ENCODE peak calls at places on chromosomes 4 and X, in four cellular contexts. O is neural progenitor cell, X is A673, N is testis. P is an unnamed sample.

GRCh38 chr4:76341063-76341462 is 34.5 kb downstream of the STBD1 start:
- DNase-seq in O (no peak), X (peak), N (no peak), P (no peak)

GRCh38 chr4:1984406-1985191 is 24.2 kb downstream of the NELFA start:
- DNase-seq in O (no peak), X (peak), N (no peak), P (no peak)

GRCh38 chr4:82645868-82646267 is 84.1 kb upstream of the TMEM150C start:
- DNase-seq in O (no peak), X (no peak), N (no peak), P (no peak)

GRCh38 chrX:31329298-31329697 is 257.5 kb upstream of the FTHL17 start:
- DNase-seq in O (no peak), X (no peak), N (no peak), P (no peak)

GRCh38 chrX:38900719-38901118 is 99.5 kb downstream of the MID1IP1 start:
- DNase-seq in O (no peak), X (no peak), N (peak), P (no peak)

GRCh38 chr4:24850669-24851068 is 55.3 kb downstream of the SOD3 start:
- DNase-seq in O (no peak), X (no peak), N (no peak), P (peak)

GRCh38 chrX:97238632-97239031 is 354.9 kb downstream of the RPA4 start:
- DNase-seq in O (no peak), X (peak), N (no peak), P (no peak)

GRCh38 chr4:44722001-44722400 is 4.4 kb downstream of the GNPDA2 start:
- DNase-seq in O (no peak), X (no peak), N (no peak), P (no peak)

GRCh38 chrX:113594504-113594903 is 753.9 kb upstream of the AMOT start:
- DNase-seq in O (no peak), X (no peak), N (no peak), P (no peak)

GRCh38 chr4:105594094-105595010 is 41.9 kb downstream of the ARHGEF38 start:
- DNase-seq in O (no peak), X (no peak), N (no peak), P (no peak)

GRCh38 chrX:36908801-36909403 is 99.3 kb upstream of the FAM47C start:
- DNase-seq in O (peak), X (peak), N (no peak), P (no peak)

GRCh38 chrX:6203462-6204215 is 25.0 kb downstream of the NLGN4X start:
- DNase-seq in O (no peak), X (no peak), N (no peak), P (no peak)

GRCh38 chr4:73277201-73277600 is 18.6 kb upstream of the ANKRD17 start:
- DNase-seq in O (no peak), X (no peak), N (no peak), P (no peak)

GRCh38 chr4:18214656-18215055 is 193.1 kb upstream of the LCORL start:
- DNase-seq in O (no peak), X (no peak), N (no peak), P (no peak)

GRCh38 chrX:34656467-34656841 is 631 bp downstream of the TMEM47 start:
- DNase-seq in O (no peak), X (peak), N (no peak), P (no peak)

GRCh38 chr4:44447563-44448504 is 775 bp downstream of the KCTD8 start:
- DNase-seq in O (peak), X (no peak), N (peak), P (no peak)

DNA sequence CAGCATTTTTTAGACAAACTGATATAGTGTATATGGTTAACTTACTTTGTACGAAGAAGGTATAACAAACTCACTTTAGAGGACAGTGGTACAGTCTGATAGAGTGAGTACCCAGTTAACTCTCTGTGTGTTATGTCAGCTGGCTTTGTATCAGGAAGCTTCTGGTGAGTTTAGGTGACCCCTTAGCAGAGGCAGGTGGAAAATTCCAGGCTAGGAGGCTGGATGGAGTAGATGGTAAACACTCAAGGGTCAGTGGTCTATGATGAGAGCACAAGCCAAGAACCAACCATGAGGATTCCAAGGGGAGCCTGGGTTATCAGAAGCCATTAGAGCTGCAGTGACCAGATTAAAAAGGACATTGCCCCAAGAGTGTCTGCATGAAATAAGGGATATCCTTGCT is 227.3 kb upstream of the CENPE start:
- DNase-seq in O (no peak), X (no peak), N (no peak), P (no peak)
- H3K4me3 ChIP-seq in O (no peak), X (no peak), N (no peak), P (no peak)

GRCh38 chr4:10098770-10099139 is 17.8 kb downstream of the WDR1 start:
- DNase-seq in O (no peak), X (no peak), N (no peak), P (no peak)
- H3K27ac ChIP-seq in O (no peak), X (no peak), N (no peak), P (no peak)

DNA sequence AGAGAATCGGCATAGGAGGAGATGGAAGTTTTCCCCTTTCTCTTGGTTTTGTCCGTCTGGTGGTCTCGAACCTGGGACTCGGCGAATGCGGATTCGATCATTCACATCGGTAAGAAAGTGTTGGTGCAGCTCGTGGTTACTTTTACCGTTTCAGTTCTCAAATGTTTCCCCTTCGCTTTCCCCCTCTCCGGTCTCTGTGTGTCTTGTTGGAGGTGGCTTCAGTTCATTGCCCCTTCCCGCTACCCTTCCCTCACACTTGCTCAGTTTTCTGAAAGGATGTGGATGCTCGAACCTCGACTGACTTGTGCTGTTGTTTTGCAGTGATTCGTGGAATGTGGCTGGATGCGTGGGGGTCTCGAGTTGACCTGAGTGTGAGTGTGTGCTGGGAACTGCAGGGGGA is 870 bp downstream of the GRID2 start:
- DNase-seq in O (peak), X (no peak), N (peak), P (no peak)
- H3K4me3 ChIP-seq in O (peak), X (peak), N (peak), P (no peak)

DNA sequence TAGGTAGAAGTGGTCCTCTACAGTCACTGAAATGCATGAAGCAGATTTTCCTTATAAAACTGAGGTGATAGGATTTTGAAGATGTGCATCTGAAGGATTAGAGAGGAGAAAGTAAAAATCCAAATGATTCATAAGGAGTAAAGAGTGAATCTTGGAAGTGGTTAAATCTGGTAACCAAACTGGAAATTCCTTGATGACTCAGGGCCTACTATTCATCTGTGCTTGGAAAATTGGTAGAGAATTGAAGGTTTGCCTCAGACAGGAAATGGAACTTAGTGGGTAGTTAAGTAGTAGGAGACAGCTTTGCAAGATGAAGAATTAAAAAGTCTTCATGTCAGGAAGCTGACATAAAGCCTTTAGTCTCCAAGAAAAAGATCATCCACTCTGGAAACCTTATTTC is 368.9 kb upstream of the CTSO start:
- DNase-seq in O (no peak), X (peak), N (no peak), P (peak)
- H3K27ac ChIP-seq in O (no peak), X (no peak), N (no peak), P (no peak)

GRCh38 chr4:110621839-110622751 is 782 bp downstream of the PITX2 start:
- DNase-seq in O (peak), X (no peak), N (no peak), P (no peak)

GRCh38 chr4:110621328-110621812 is 1.5 kb downstream of the PITX2 start:
- DNase-seq in O (no peak), X (no peak), N (no peak), P (no peak)

GRCh38 chr4:110619401-110620247 is 3.3 kb downstream of the PITX2 start:
- DNase-seq in O (peak), X (no peak), N (no peak), P (no peak)

GRCh38 chr4:110619001-110619350 is 3.9 kb downstream of the PITX2 start:
- DNase-seq in O (no peak), X (no peak), N (no peak), P (no peak)

GRCh38 chr4:110620352-110621327 is 2.2 kb downstream of the PITX2 start:
- DNase-seq in O (peak), X (no peak), N (no peak), P (no peak)
- H3K4me3 ChIP-seq in O (peak), X (no peak), N (peak), P (no peak)

GRCh38 chrX:25023908-25024307 is 8.1 kb upstream of the ARX start:
- DNase-seq in O (no peak), X (no peak), N (no peak), P (no peak)

GRCh38 chrX:25029288-25029687 is 13.5 kb upstream of the ARX start:
- DNase-seq in O (no peak), X (no peak), N (no peak), P (no peak)

GRCh38 chrX:25028726-25029125 is 13.0 kb upstream of the ARX start:
- DNase-seq in O (no peak), X (peak), N (no peak), P (no peak)

GRCh38 chrX:25022499-25023325 is 6.9 kb upstream of the ARX start:
- DNase-seq in O (peak), X (no peak), N (no peak), P (no peak)

DNA sequence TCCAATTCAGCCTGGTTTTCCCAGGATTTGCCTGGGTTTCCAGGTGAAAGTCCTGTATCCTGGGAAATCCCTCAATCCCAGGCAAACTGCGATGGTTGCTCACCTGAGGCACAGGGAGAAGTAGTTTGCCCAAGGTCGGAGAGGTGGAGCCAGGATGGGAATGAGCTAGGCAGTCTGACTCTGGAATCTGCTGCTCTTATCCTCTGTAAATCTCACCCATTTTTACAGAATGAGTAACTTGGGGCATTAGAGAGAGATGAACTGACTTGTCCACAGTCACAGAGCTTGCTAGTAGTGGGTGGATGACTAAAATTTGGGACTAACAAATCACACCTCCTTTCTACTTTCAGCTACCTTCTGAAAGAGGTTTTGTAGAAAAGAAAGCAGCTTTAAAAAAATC is 9.8 kb upstream of the ARX start:
- DNase-seq in O (no peak), X (no peak), N (no peak), P (no peak)
- H3K27ac ChIP-seq in O (no peak), X (no peak), N (no peak), P (no peak)

DNA sequence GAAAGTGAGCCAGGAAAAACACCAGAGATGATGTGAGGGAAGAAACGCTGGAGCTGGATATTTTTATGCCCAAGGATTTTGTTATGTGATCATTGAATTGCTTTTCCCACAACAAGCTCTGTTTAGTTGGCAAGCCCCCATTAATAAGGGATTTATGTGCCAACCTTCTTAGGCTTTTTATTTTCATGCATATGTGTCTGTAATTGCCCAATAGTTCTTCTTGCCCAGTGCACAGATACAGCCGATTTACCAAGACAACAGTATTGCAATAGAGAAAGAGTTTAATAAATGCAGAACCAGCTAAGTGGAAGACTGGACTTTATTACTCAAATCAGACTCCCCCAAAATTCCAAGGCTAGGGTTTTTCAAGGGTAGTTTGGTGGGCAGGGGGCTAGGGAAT is 57.7 kb downstream of the TRIM2 start:
- DNase-seq in O (no peak), X (no peak), N (no peak), P (no peak)
- H3K4me3 ChIP-seq in O (no peak), X (no peak), N (no peak), P (no peak)

DNA sequence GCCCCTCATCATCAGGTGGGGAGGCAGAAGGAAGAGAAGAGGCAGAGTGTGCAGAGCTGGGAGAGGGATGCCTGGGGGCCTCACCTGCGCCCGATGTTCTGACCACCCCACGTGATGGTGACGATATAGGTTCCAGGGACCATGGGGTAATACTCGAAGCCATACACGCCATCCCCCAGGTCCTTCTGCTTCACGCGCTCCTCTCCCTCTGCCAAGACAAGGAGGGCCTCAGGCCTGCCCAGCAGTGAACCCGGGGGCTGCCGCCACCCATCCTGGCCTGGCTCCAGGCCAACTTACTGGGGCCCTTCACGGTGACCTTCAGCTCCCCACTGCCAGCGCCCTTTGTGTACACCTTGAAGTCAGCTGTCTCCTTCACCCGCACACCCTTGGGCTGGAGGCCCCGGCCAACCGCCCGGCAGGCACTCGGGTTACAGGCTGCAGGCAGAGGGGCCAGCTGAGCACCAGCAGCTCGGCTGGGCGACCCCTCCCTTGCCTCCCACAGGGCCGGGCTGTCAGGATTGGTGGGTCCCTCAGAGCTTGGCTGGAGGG is 9.3 kb downstream of the FLNA start:
- DNase-seq in O (no peak), X (no peak), N (no peak), P (no peak)
- H3K27ac ChIP-seq in O (no peak), X (no peak), N (no peak), P (no peak)

GRCh38 chrX:40173662-40174593 is 76.2 kb upstream of the BCOR start:
- DNase-seq in O (peak), X (peak), N (peak), P (peak)
- H3K4me3 ChIP-seq in O (peak), X (peak), N (no peak), P (peak)